ENCODE peak calls at places on chromosomes 16 and 17, in eight cellular contexts. V is NCI-H1048, B is T follicular helper cell, P is RWPE1, N is mesendoderm, Y is cardiac muscle cell, G is cardiac fibroblast, M is WTC11. Q is an unnamed sample.

GRCh38 chr16:2523801-2524231 is 3.6 kb downstream of the AMDHD2 start:
- DNase-seq in V (no peak), P (no peak), N (no peak), G (no peak), Y (no peak), M (no peak), B (no peak), Q (peak)

GRCh38 chr16:86987746-86988670 is 329.2 kb downstream of the C16orf95 start:
- DNase-seq in P (no peak), N (no peak), G (no peak), V (no peak), Y (no peak), B (no peak), M (no peak), Q (no peak)

GRCh38 chr17:78734841-78735641 is 47.0 kb downstream of the CYTH1 start:
- DNase-seq in M (no peak), G (no peak), Y (no peak), B (no peak), N (no peak), P (no peak), V (no peak), Q (no peak)

GRCh38 chr17:60534010-60534555 is 8.0 kb upstream of the APPBP2 start:
- DNase-seq in B (no peak), V (no peak), G (no peak), P (no peak), N (no peak), Y (no peak), M (no peak), Q (no peak)

GRCh38 chr17:76371656-76372628 is 12.5 kb upstream of the SPHK1 start:
- DNase-seq in G (peak), B (no peak), M (no peak), P (peak), Y (no peak), N (no peak), V (no peak), Q (no peak)

GRCh38 chr17:80414508-80414802 is 512 bp upstream of the ENDOV start:
- DNase-seq in N (no peak), Y (no peak), P (peak), V (no peak), M (no peak), G (no peak), B (peak), Q (no peak)

GRCh38 chr16:61233718-61234117 is 802.5 kb downstream of the CDH8 start:
- DNase-seq in M (no peak), N (no peak), Y (no peak), G (no peak), B (no peak), V (no peak), P (no peak), Q (no peak)

GRCh38 chr16:28538733-28539596 is at the start of gene NUPR1:
- DNase-seq in B (no peak), Y (no peak), V (no peak), M (peak), P (peak), G (peak), N (peak), Q (peak)

GRCh38 chr16:31417916-31418315 is 10.2 kb downstream of the COX6A2 start:
- DNase-seq in N (no peak), P (no peak), G (no peak), V (no peak), B (no peak), M (no peak), Y (no peak), Q (no peak)

GRCh38 chr16:2163211-2163881 is 7.8 kb downstream of the TRAF7 start:
- DNase-seq in Y (no peak), V (no peak), G (no peak), N (no peak), P (peak), B (no peak), M (no peak), Q (no peak)

GRCh38 chr16:88703486-88704309 is 2.5 kb downstream of the RNF166 start:
- DNase-seq in P (no peak), V (no peak), B (peak), M (no peak), G (no peak), N (no peak), Y (no peak), Q (no peak)

Q was measured in left lobe of liver.